ENCODE peak calls at places on chromosomes 2 and 18, in eight cellular contexts. H is transverse colon, U is gastrocnemius medialis, T is B cell, F is fibroblast of lung, D is stomach, K is fibroblast of pulmonary artery, M is fibroblast of the aortic adventitia. S is an unnamed sample.

GRCh38 chr2:10331033-10331701 is 28.5 kb downstream of the HPCAL1 start:
- DNase-seq in H (peak; percentile 80), U (peak; percentile 19), T (peak; percentile 47), F (peak; percentile 37), D (peak; percentile 78), K (peak; percentile 44), M (peak; percentile 61), S (no peak)

GRCh38 chr2:121611730-121612705 is 37.2 kb downstream of the CLASP1 start:
- DNase-seq in H (no peak), U (no peak), T (no peak), F (no peak), D (no peak), K (no peak), M (no peak), S (no peak)

GRCh38 chr2:217666338-217666737 is 336.5 kb downstream of the TNS1 start:
- DNase-seq in H (no peak), U (no peak), T (no peak), F (peak; percentile 11), D (no peak), K (no peak), M (peak; percentile 57), S (no peak)

GRCh38 chr18:7817596-7817995 is 250.5 kb downstream of the PTPRM start:
- DNase-seq in H (no peak), U (no peak), T (no peak), F (no peak), D (no peak), K (no peak), M (peak; percentile 36), S (no peak)

GRCh38 chr18:73947180-73947989 is 200.2 kb downstream of the FBXO15 start:
- DNase-seq in H (no peak), U (no peak), T (no peak), F (no peak), D (no peak), K (no peak), M (no peak), S (no peak)

GRCh38 chr2:127589876-127590275 is 54.4 kb downstream of the MYO7B start:
- DNase-seq in H (no peak), U (no peak), T (no peak), F (no peak), D (peak; percentile 3), K (no peak), M (no peak), S (no peak)

GRCh38 chr2:160612266-160612864 is 118.8 kb upstream of the RBMS1 start:
- DNase-seq in H (no peak), U (no peak), T (no peak), F (peak; percentile 67), D (no peak), K (no peak), M (peak; percentile 87), S (no peak)

GRCh38 chr18:22826726-22827125 is 106.4 kb upstream of the RBBP8 start:
- DNase-seq in H (no peak), U (no peak), T (no peak), F (no peak), D (no peak), K (peak; percentile 80), M (peak; percentile 43), S (no peak)

GRCh38 chr2:85577063-85577385 is 362 bp upstream of the VAMP8 start:
- DNase-seq in H (no peak), U (no peak), T (no peak), F (no peak), D (no peak), K (no peak), M (no peak), S (no peak)

GRCh38 chr2:240597419-240598181 is 11.1 kb downstream of the CAPN10 start:
- DNase-seq in H (no peak), U (no peak), T (no peak), F (no peak), D (no peak), K (no peak), M (no peak), S (no peak)

GRCh38 chr2:3464401-3465005 is 54.8 kb downstream of the ADI1 start:
- DNase-seq in H (no peak), U (no peak), T (no peak), F (no peak), D (no peak), K (no peak), M (no peak), S (no peak)

GRCh38 chr2:109384308-109385271 is 229.2 kb downstream of the SEPTIN10 start:
- DNase-seq in H (no peak), U (no peak), T (peak; percentile 20), F (no peak), D (no peak), K (no peak), M (no peak), S (no peak)

GRCh38 chr2:185745864-185746859 is 7.6 kb downstream of the FSIP2 start:
- DNase-seq in H (no peak), U (no peak), T (no peak), F (no peak), D (no peak), K (no peak), M (no peak), S (no peak)

GRCh38 chr2:85635636-85636035 is 19.6 kb downstream of the USP39 start:
- DNase-seq in H (no peak), U (no peak), T (no peak), F (no peak), D (no peak), K (peak; percentile 5), M (no peak), S (no peak)

GRCh38 chr2:62084823-62085222 is 111.1 kb upstream of the B3GNT2 start:
- DNase-seq in H (no peak), U (no peak), T (no peak), F (no peak), D (no peak), K (no peak), M (no peak), S (no peak)

GRCh38 chr2:54918647-54919280 is 131.5 kb downstream of the RTN4 start:
- DNase-seq in H (no peak), U (no peak), T (no peak), F (no peak), D (no peak), K (no peak), M (no peak), S (no peak)

GRCh38 chr2:9373505-9373904 is 49.8 kb downstream of the ITGB1BP1 start:
- DNase-seq in H (no peak), U (no peak), T (no peak), F (no peak), D (peak; percentile 41), K (no peak), M (no peak), S (no peak)

GRCh38 chr2:14199040-14199439 is 433.5 kb upstream of the LRATD1 start:
- DNase-seq in H (no peak), U (no peak), T (no peak), F (no peak), D (no peak), K (peak; percentile 1), M (no peak), S (no peak)

GRCh38 chr2:149613712-149614111 is 26.1 kb upstream of the MMADHC start:
- DNase-seq in H (no peak), U (no peak), T (no peak), F (peak; percentile 25), D (no peak), K (no peak), M (peak; percentile 52), S (no peak)

GRCh38 chr2:149606251-149606811 is 18.8 kb upstream of the MMADHC start:
- DNase-seq in H (no peak), U (no peak), T (no peak), F (no peak), D (no peak), K (peak; percentile 71), M (no peak), S (no peak)

GRCh38 chr2:149612122-149612521 is 24.5 kb upstream of the MMADHC start:
- DNase-seq in H (no peak), U (no peak), T (no peak), F (peak; percentile 41), D (peak; percentile 27), K (peak; percentile 67), M (peak; percentile 75), S (no peak)

GRCh38 chr2:149617057-149617456 is 29.5 kb upstream of the MMADHC start:
- DNase-seq in H (no peak), U (no peak), T (no peak), F (no peak), D (no peak), K (no peak), M (peak; percentile 57), S (no peak)

GRCh38 chr2:149611100-149611820 is 23.7 kb upstream of the MMADHC start:
- DNase-seq in H (no peak), U (no peak), T (no peak), F (no peak), D (no peak), K (no peak), M (no peak), S (no peak)
- TF ChIP-seq CTCF in H (no peak), U (no peak), T (no peak), F (peak; percentile 29), D (no peak), K (peak; percentile 22), M (peak; percentile 27), S (no peak)

DNA sequence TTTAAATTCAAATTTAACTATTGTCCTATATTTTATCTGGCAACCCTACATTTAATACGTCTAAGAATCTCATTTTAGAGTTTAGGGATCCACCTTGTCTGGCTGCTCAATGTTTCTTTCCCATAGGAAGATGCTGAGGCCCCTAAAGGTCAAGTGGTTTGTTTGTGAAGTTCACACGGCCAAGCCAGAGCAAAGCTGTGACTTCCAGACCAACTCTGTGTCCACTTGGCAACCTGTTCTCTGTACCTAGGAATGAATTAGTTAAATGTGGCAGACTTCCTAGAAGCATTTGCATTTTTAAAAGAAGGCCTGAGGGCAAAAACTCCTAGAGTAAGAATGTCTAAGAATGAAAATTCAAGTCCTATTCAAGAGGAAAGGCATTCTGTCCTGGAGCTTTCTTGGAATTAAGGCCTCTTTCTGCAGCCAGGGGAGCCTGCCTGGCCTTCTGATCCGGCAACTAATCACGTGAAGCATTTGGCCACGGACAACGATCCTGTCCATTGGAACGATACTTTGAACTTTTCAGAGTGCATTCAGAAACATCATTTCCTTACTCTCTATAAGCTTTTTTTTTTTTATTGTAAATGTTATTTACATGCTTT is 155.0 kb downstream of the SETBP1 start:
- DNase-seq in H (no peak), U (no peak), T (no peak), F (no peak), D (no peak), K (no peak), M (peak; percentile 18), S (no peak)
- TF ChIP-seq CTCF in H (no peak), U (no peak), T (no peak), F (no peak), D (no peak), K (no peak), M (peak; percentile 1), S (no peak)

GRCh38 chr18:47263197-47263827 is 11.9 kb upstream of the SKOR2 start:
- DNase-seq in H (no peak), U (no peak), T (no peak), F (no peak), D (no peak), K (no peak), M (no peak), S (peak; percentile 63)
- TF ChIP-seq CTCF in H (no peak), U (no peak), T (no peak), F (peak; percentile 48), D (no peak), K (no peak), M (peak; percentile 11), S (peak; percentile 27)

DNA sequence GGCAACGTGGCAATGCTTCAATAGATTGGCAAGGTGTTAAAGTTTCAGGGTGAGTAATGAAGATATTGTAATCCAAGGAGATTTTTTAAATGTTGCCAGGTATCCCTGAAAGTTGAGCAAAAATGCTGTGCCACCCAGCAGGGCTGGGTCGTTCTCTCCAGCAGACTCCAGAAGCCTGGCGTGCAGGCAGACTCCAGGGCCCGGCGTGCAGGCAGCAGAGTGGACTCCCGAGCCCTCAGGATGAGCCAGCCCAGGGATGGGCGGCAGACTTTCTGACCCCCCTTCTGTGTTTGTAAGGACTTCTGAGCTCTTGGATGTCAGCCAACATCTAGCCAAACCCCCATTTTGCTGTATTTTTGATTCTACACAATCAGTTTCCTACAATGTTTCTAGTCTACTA is 289.1 kb downstream of the ZNF516 start:
- DNase-seq in H (no peak), U (no peak), T (no peak), F (no peak), D (no peak), K (no peak), M (no peak), S (no peak)
- TF ChIP-seq CTCF in H (no peak), U (no peak), T (no peak), F (no peak), D (no peak), K (no peak), M (no peak), S (no peak)

S was measured in endothelial cell.